ENCODE peak calls at places on chromosomes 2 and 18, in ten cellular contexts. One of them, this sample, is unnamed.

GRCh38 chr2:96642564-96643350 is at the start of gene FER1L5:
- DNase-seq in mesothelial cell of epicardium: no peak
- DNase-seq in AG08395: peak
- DNase-seq in IMR-90: peak
- DNase-seq in LoVo: no peak
- DNase-seq in M059J: peak
- DNase-seq in amniotic stem cell: no peak
- DNase-seq in tibial nerve: no peak
- DNase-seq in posterior vena cava: no peak
- DNase-seq in NCI-H2081 treated with DMSO at 0.1 percent for 48 hours: no peak
- DNase-seq in this sample: no peak

GRCh38 chr2:219282375-219282774 is 3.2 kb downstream of the DNAJB2 start:
- DNase-seq in posterior vena cava: no peak
- DNase-seq in M059J: no peak
- DNase-seq in mesothelial cell of epicardium: no peak
- DNase-seq in tibial nerve: no peak
- DNase-seq in AG08395: no peak
- DNase-seq in amniotic stem cell: no peak
- DNase-seq in LoVo: no peak
- DNase-seq in NCI-H2081 treated with DMSO at 0.1 percent for 48 hours: no peak
- DNase-seq in IMR-90: no peak
- DNase-seq in this sample: no peak

GRCh38 chr2:24815171-24815570 is 21.9 kb downstream of the CENPO start:
- DNase-seq in tibial nerve: no peak
- DNase-seq in NCI-H2081 treated with DMSO at 0.1 percent for 48 hours: no peak
- DNase-seq in amniotic stem cell: no peak
- DNase-seq in mesothelial cell of epicardium: no peak
- DNase-seq in IMR-90: no peak
- DNase-seq in posterior vena cava: no peak
- DNase-seq in AG08395: no peak
- DNase-seq in M059J: no peak
- DNase-seq in LoVo: no peak
- DNase-seq in this sample: no peak

GRCh38 chr2:159270744-159271379 is 15.6 kb downstream of the WDSUB1 start:
- DNase-seq in tibial nerve: no peak
- DNase-seq in NCI-H2081 treated with DMSO at 0.1 percent for 48 hours: no peak
- DNase-seq in LoVo: no peak
- DNase-seq in AG08395: no peak
- DNase-seq in mesothelial cell of epicardium: no peak
- DNase-seq in posterior vena cava: no peak
- DNase-seq in IMR-90: no peak
- DNase-seq in amniotic stem cell: no peak
- DNase-seq in M059J: no peak
- DNase-seq in this sample: no peak

GRCh38 chr18:26650310-26651285 is 102.2 kb upstream of the KCTD1 start:
- DNase-seq in posterior vena cava: no peak
- DNase-seq in IMR-90: no peak
- DNase-seq in AG08395: no peak
- DNase-seq in amniotic stem cell: no peak
- DNase-seq in NCI-H2081 treated with DMSO at 0.1 percent for 48 hours: no peak
- DNase-seq in LoVo: no peak
- DNase-seq in M059J: no peak
- DNase-seq in tibial nerve: no peak
- DNase-seq in mesothelial cell of epicardium: no peak
- DNase-seq in this sample: no peak

GRCh38 chr2:161992526-161992925 is 81.5 kb downstream of the DPP4 start:
- DNase-seq in AG08395: peak
- DNase-seq in NCI-H2081 treated with DMSO at 0.1 percent for 48 hours: no peak
- DNase-seq in amniotic stem cell: no peak
- DNase-seq in M059J: peak
- DNase-seq in mesothelial cell of epicardium: no peak
- DNase-seq in LoVo: no peak
- DNase-seq in tibial nerve: no peak
- DNase-seq in posterior vena cava: no peak
- DNase-seq in IMR-90: no peak
- DNase-seq in this sample: no peak

GRCh38 chr2:38723173-38723572 is 28.0 kb downstream of the SRSF7 start:
- DNase-seq in amniotic stem cell: no peak
- DNase-seq in AG08395: no peak
- DNase-seq in tibial nerve: no peak
- DNase-seq in M059J: no peak
- DNase-seq in LoVo: no peak
- DNase-seq in posterior vena cava: no peak
- DNase-seq in NCI-H2081 treated with DMSO at 0.1 percent for 48 hours: no peak
- DNase-seq in IMR-90: no peak
- DNase-seq in mesothelial cell of epicardium: no peak
- DNase-seq in this sample: no peak

GRCh38 chr2:204643326-204643725 is 98.1 kb downstream of the PARD3B start:
- DNase-seq in posterior vena cava: no peak
- DNase-seq in AG08395: no peak
- DNase-seq in LoVo: no peak
- DNase-seq in mesothelial cell of epicardium: no peak
- DNase-seq in tibial nerve: no peak
- DNase-seq in amniotic stem cell: no peak
- DNase-seq in M059J: peak
- DNase-seq in IMR-90: peak
- DNase-seq in NCI-H2081 treated with DMSO at 0.1 percent for 48 hours: no peak
- DNase-seq in this sample: no peak

GRCh38 chr2:66456183-66457041 is 21.5 kb downstream of the MEIS1 start:
- DNase-seq in AG08395: no peak
- DNase-seq in tibial nerve: no peak
- DNase-seq in posterior vena cava: no peak
- DNase-seq in M059J: peak
- DNase-seq in amniotic stem cell: no peak
- DNase-seq in NCI-H2081 treated with DMSO at 0.1 percent for 48 hours: no peak
- DNase-seq in IMR-90: no peak
- DNase-seq in LoVo: no peak
- DNase-seq in mesothelial cell of epicardium: no peak
- DNase-seq in this sample: no peak

GRCh38 chr2:127891806-127892205 is 6.0 kb upstream of the AMMECR1L start:
- DNase-seq in IMR-90: no peak
- DNase-seq in mesothelial cell of epicardium: no peak
- DNase-seq in tibial nerve: no peak
- DNase-seq in LoVo: no peak
- DNase-seq in M059J: peak
- DNase-seq in amniotic stem cell: no peak
- DNase-seq in NCI-H2081 treated with DMSO at 0.1 percent for 48 hours: no peak
- DNase-seq in posterior vena cava: peak
- DNase-seq in AG08395: no peak
- DNase-seq in this sample: no peak

This sample was measured in progenitor cell of endocrine pancreas.